ENCODE peak calls at places on chromosomes 3 and 15, in ten cellular contexts. A is endothelial cell of umbilical vein, T is breast epithelium, H is ovary, M is transverse colon, W is uterus, E is heart left ventricle, D is HCT116, B is IMR-90, U is tibial nerve. S is an unnamed sample.
A peak's percentile ranks its signal among the peaks of the same experiment; 100 is the strongest.

GRCh38 chr3:195128255-195129071 is 142.5 kb downstream of the XXYLT1 start:
- DNase-seq in A (peak; percentile 69), T (no peak), H (no peak), M (no peak), W (no peak), E (no peak), D (no peak), B (peak; percentile 59), U (no peak), S (no peak)

GRCh38 chr3:36393563-36393962 is 13.3 kb downstream of the STAC start:
- DNase-seq in A (no peak), T (no peak), H (no peak), M (no peak), W (no peak), E (no peak), D (no peak), B (no peak), U (no peak), S (no peak)

GRCh38 chr3:150411106-150411460 is 3.0 kb downstream of the TSC22D2 start:
- DNase-seq in A (no peak), T (no peak), H (no peak), M (no peak), W (no peak), E (no peak), D (no peak), B (no peak), U (no peak), S (no peak)

GRCh38 chr15:98673133-98673532 is 24.8 kb downstream of the IGF1R start:
- DNase-seq in A (no peak), T (no peak), H (no peak), M (no peak), W (no peak), E (no peak), D (no peak), B (no peak), U (no peak), S (no peak)

GRCh38 chr3:124084398-124084881 is 92.5 kb upstream of the ROPN1 start:
- DNase-seq in A (no peak), T (no peak), H (no peak), M (no peak), W (no peak), E (no peak), D (no peak), B (peak; percentile 20), U (no peak), S (no peak)

GRCh38 chr15:76196949-76197315 is 114.3 kb downstream of the ETFA start:
- DNase-seq in A (no peak), T (peak; percentile 22), H (no peak), M (peak; percentile 38), W (no peak), E (no peak), D (no peak), B (no peak), U (no peak), S (no peak)

GRCh38 chr3:118239253-118239652 is 795.4 kb downstream of the IGSF11 start:
- DNase-seq in A (no peak), T (no peak), H (no peak), M (no peak), W (no peak), E (no peak), D (no peak), B (no peak), U (no peak), S (no peak)

GRCh38 chr3:36906504-36907149 is 38.2 kb downstream of the TRANK1 start:
- DNase-seq in A (peak; percentile 60), T (no peak), H (no peak), M (no peak), W (no peak), E (no peak), D (no peak), B (peak; percentile 67), U (no peak), S (no peak)

GRCh38 chr3:27629381-27629780 is 92.7 kb downstream of the EOMES start:
- DNase-seq in A (peak; percentile 56), T (no peak), H (no peak), M (no peak), W (no peak), E (no peak), D (no peak), B (no peak), U (no peak), S (no peak)

GRCh38 chr3:182121424-182121823 is 409.7 kb downstream of the SOX2 start:
- DNase-seq in A (no peak), T (no peak), H (no peak), M (no peak), W (no peak), E (no peak), D (no peak), B (no peak), U (no peak), S (no peak)

GRCh38 chr3:25372167-25372566 is 55.9 kb upstream of the RARB start:
- DNase-seq in A (no peak), T (peak; percentile 35), H (no peak), M (no peak), W (no peak), E (no peak), D (no peak), B (no peak), U (no peak), S (no peak)

GRCh38 chr3:113274959-113275556 is 63.7 kb downstream of the BOC start:
- DNase-seq in A (no peak), T (no peak), H (no peak), M (no peak), W (peak; percentile 17), E (no peak), D (no peak), B (no peak), U (no peak), S (no peak)

GRCh38 chr15:41876007-41876406 is 17.8 kb downstream of the SPTBN5 start:
- DNase-seq in A (no peak), T (no peak), H (no peak), M (no peak), W (no peak), E (no peak), D (no peak), B (no peak), U (no peak), S (no peak)

GRCh38 chr3:37989821-37990480 is 635 bp upstream of the VILL start:
- DNase-seq in A (no peak), T (no peak), H (no peak), M (no peak), W (peak; percentile 4), E (peak; percentile 16), D (no peak), B (no peak), U (no peak), S (no peak)

GRCh38 chr3:170603770-170604510 is 18.1 kb upstream of the SLC7A14 start:
- DNase-seq in A (no peak), T (no peak), H (no peak), M (no peak), W (no peak), E (no peak), D (no peak), B (peak; percentile 42), U (no peak), S (no peak)

GRCh38 chr3:29338377-29338776 is 57.5 kb downstream of the RBMS3 start:
- DNase-seq in A (no peak), T (no peak), H (no peak), M (no peak), W (no peak), E (no peak), D (no peak), B (no peak), U (no peak), S (no peak)

GRCh38 chr3:125202197-125202596 is 10.4 kb downstream of the SLC12A8 start:
- DNase-seq in A (no peak), T (no peak), H (no peak), M (no peak), W (no peak), E (no peak), D (no peak), B (peak; percentile 25), U (no peak), S (no peak)

GRCh38 chr3:68206524-68207117 is 552.2 kb upstream of the SUCLG2 start:
- DNase-seq in A (no peak), T (no peak), H (no peak), M (no peak), W (no peak), E (no peak), D (no peak), B (no peak), U (no peak), S (no peak)

GRCh38 chr3:55636300-55637195 is 149.4 kb upstream of the WNT5A start:
- DNase-seq in A (no peak), T (no peak), H (no peak), M (peak; percentile 31), W (no peak), E (no peak), D (no peak), B (no peak), U (no peak), S (no peak)

DNA sequence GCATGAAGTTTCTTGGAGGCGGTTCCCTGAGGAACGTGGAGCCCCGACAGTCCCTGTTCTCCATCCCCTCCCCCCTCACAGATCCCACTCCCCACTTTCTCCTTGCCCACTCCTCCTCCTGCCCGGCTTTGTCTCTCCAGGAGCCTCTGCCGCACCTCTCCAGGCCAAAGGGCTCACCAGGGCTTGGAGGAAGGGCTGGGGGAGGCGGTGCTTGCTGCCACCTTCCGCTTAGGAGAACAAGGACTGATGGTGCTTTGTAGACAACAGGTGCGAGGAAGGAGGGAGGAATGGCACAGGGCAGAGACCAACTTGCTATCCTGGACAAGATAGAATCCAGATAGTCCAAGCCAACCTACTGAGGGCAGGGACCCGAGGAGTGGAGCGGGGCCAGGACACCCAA is 103.5 kb upstream of the SMAD3 start:
- DNase-seq in A (no peak), T (no peak), H (no peak), M (no peak), W (no peak), E (no peak), D (no peak), B (no peak), U (no peak), S (no peak)
- TF ChIP-seq POLR2A in A (no peak), T (no peak), H (no peak), M (no peak), W (no peak), E (no peak), D (no peak), B (no peak), U (no peak), S (no peak)

GRCh38 chr3:196563721-196564225 is 4.6 kb downstream of the WDR53 start:
- DNase-seq in A (peak; percentile 66), T (no peak), H (no peak), M (no peak), W (no peak), E (no peak), D (peak; percentile 47), B (peak; percentile 34), U (no peak), S (no peak)
- H3K36me3 ChIP-seq in A (peaks cover 5% of the 10 kb centered on the region), T (no peaks in the 10 kb centered on the region), H (no peaks in the 10 kb centered on the region), M (no peaks in the 10 kb centered on the region), W (no peaks in the 10 kb centered on the region), E (peaks cover 10% of the 10 kb centered on the region), D (no peaks in the 10 kb centered on the region), B (peaks cover 7% of the 10 kb centered on the region), U (peaks cover 50% of the 10 kb centered on the region), S (no peaks in the 10 kb centered on the region)

GRCh38 chr3:63325386-63325785 is 47.3 kb downstream of the SYNPR start:
- DNase-seq in A (no peak), T (no peak), H (no peak), M (no peak), W (no peak), E (no peak), D (no peak), B (no peak), U (no peak), S (no peak)
- TF ChIP-seq POLR2A in A (no peak), T (no peak), H (no peak), M (no peak), W (no peak), E (no peak), D (no peak), B (no peak), U (no peak), S (no peak)

GRCh38 chr15:90918034-90918788 is 14.1 kb downstream of the HDDC3 start:
- DNase-seq in A (no peak), T (no peak), H (no peak), M (no peak), W (no peak), E (no peak), D (no peak), B (no peak), U (no peak), S (no peak)
- H3K36me3 ChIP-seq in A (peaks cover 2% of the 10 kb centered on the region), T (peaks cover 5% of the 10 kb centered on the region), H (no peaks in the 10 kb centered on the region), M (peaks cover 64% of the 10 kb centered on the region), W (no peaks in the 10 kb centered on the region), E (peaks cover 79% of the 10 kb centered on the region), D (peaks cover 4% of the 10 kb centered on the region), B (peaks cover 30% of the 10 kb centered on the region), U (peaks cover 90% of the 10 kb centered on the region), S (peaks cover 43% of the 10 kb centered on the region)